ENCODE peak calls at places on chromosome 4, in eight cellular contexts. H is pancreas, F is GM12878, K is IMR-90, R is psoas muscle, V is brain microvascular endothelial cell, S is breast epithelium, T is esophagus squamous epithelium. M is an unnamed sample.

GRCh38 chr4:144399927-144400326 is 246.0 kb upstream of the HHIP start:
- DNase-seq in H (no peak), F (no peak), K (peak), R (no peak), V (peak), S (no peak), T (no peak), M (no peak)

GRCh38 chr4:42397635-42398447 is 553 bp downstream of the SHISA3 start:
- DNase-seq in H (peak), F (no peak), K (peak), R (peak), V (no peak), S (no peak), T (no peak), M (no peak)

GRCh38 chr4:110540606-110541440 is 64.9 kb downstream of the ENPEP start:
- DNase-seq in H (no peak), F (no peak), K (peak), R (no peak), V (peak), S (no peak), T (no peak), M (no peak)

GRCh38 chr4:77922158-77923094 is 59.8 kb downstream of the MRPL1 start:
- DNase-seq in H (no peak), F (no peak), K (peak), R (no peak), V (no peak), S (no peak), T (no peak), M (no peak)

GRCh38 chr4:6674500-6675149 is 19.1 kb upstream of the S100P start:
- DNase-seq in H (no peak), F (peak), K (peak), R (no peak), V (peak), S (no peak), T (no peak), M (no peak)

GRCh38 chr4:73477176-73477575 is 4.4 kb upstream of the AFM start:
- DNase-seq in H (no peak), F (no peak), K (no peak), R (no peak), V (no peak), S (no peak), T (no peak), M (no peak)

GRCh38 chr4:4853371-4853823 is 6.1 kb upstream of the MSX1 start:
- DNase-seq in H (no peak), F (no peak), K (no peak), R (no peak), V (no peak), S (no peak), T (no peak), M (no peak)

GRCh38 chr4:76744253-76744921 is 153.6 kb downstream of the SOWAHB start:
- DNase-seq in H (no peak), F (no peak), K (peak), R (no peak), V (peak), S (no peak), T (no peak), M (no peak)

GRCh38 chr4:14916554-14917304 is 85.6 kb upstream of the CPEB2 start:
- DNase-seq in H (no peak), F (peak), K (peak), R (no peak), V (peak), S (no peak), T (no peak), M (peak)

GRCh38 chr4:71558248-71558647 is 219.4 kb downstream of the SLC4A4 start:
- DNase-seq in H (no peak), F (no peak), K (no peak), R (no peak), V (no peak), S (no peak), T (no peak), M (no peak)

GRCh38 chr4:65825121-65825520 is 154.8 kb upstream of the EPHA5 start:
- DNase-seq in H (no peak), F (no peak), K (peak), R (no peak), V (peak), S (no peak), T (no peak), M (no peak)

GRCh38 chr4:129614581-129614980 is 518.6 kb downstream of the C4orf33 start:
- DNase-seq in H (no peak), F (no peak), K (no peak), R (no peak), V (no peak), S (no peak), T (no peak), M (no peak)

GRCh38 chr4:38529189-38530115 is 134.5 kb upstream of the KLF3 start:
- DNase-seq in H (no peak), F (peak), K (no peak), R (no peak), V (no peak), S (no peak), T (peak), M (peak)

GRCh38 chr4:8910822-8911310 is 39.2 kb upstream of the HMX1 start:
- DNase-seq in H (no peak), F (no peak), K (no peak), R (no peak), V (no peak), S (no peak), T (no peak), M (no peak)

GRCh38 chr4:101191302-101192098 is 155.8 kb downstream of the PPP3CA start:
- DNase-seq in H (peak), F (no peak), K (peak), R (peak), V (peak), S (peak), T (no peak), M (peak)

GRCh38 chr4:184649971-184650855 is 675 bp downstream of the PRIMPOL start:
- DNase-seq in H (no peak), F (no peak), K (peak), R (no peak), V (no peak), S (peak), T (no peak), M (peak)

GRCh38 chr4:52234539-52235174 is 183.6 kb downstream of the SPATA18 start:
- DNase-seq in H (no peak), F (no peak), K (peak), R (no peak), V (peak), S (no peak), T (no peak), M (peak)

GRCh38 chr4:2472187-2472586 is 3.3 kb downstream of the RNF4 start:
- DNase-seq in H (no peak), F (no peak), K (peak), R (no peak), V (no peak), S (no peak), T (no peak), M (no peak)

GRCh38 chr4:88792821-88793220 is 95.2 kb upstream of the NAP1L5 start:
- DNase-seq in H (no peak), F (no peak), K (peak), R (no peak), V (peak), S (no peak), T (no peak), M (no peak)

GRCh38 chr4:88794087-88794486 is 96.5 kb upstream of the NAP1L5 start:
- DNase-seq in H (no peak), F (no peak), K (no peak), R (no peak), V (no peak), S (no peak), T (no peak), M (no peak)

GRCh38 chr4:88792268-88792781 is 94.7 kb upstream of the NAP1L5 start:
- DNase-seq in H (no peak), F (peak), K (peak), R (no peak), V (peak), S (no peak), T (no peak), M (no peak)

GRCh38 chr4:88793473-88793872 is 95.8 kb upstream of the NAP1L5 start:
- DNase-seq in H (no peak), F (no peak), K (no peak), R (no peak), V (no peak), S (no peak), T (no peak), M (no peak)

DNA sequence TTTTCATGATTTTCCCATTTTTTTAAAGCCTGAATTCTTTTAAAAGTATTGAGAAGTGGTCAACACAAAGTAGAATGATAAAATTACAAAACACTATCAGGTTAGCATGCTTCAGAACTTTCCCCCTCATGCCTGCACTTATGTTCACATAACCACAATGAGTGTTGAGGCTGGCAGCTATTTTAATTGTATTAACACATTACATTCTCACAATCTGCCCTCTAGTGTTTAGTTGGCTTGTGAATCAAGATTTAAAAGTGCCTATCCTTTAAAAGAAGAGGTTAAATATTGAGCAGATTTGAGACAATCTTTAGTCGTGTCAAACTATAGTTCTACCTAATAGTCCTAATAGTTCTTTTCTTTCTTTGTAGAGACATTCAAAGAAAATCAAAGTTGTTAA is 93.6 kb upstream of the NAP1L5 start:
- DNase-seq in H (no peak), F (no peak), K (peak), R (no peak), V (no peak), S (no peak), T (no peak), M (no peak)
- H3K27ac ChIP-seq in H (no peak), F (no peak), K (no peak), R (no peak), V (peak), S (peak), T (no peak), M (no peak)

GRCh38 chr4:10023050-10023419 is 1.7 kb upstream of the SLC2A9 start:
- DNase-seq in H (no peak), F (no peak), K (no peak), R (no peak), V (no peak), S (no peak), T (no peak), M (no peak)

GRCh38 chr4:10020106-10020505 is 1.2 kb downstream of the SLC2A9 start:
- DNase-seq in H (no peak), F (no peak), K (no peak), R (no peak), V (no peak), S (no peak), T (no peak), M (no peak)

GRCh38 chr4:10022346-10023049 is 1.2 kb upstream of the SLC2A9 start:
- DNase-seq in H (no peak), F (no peak), K (no peak), R (no peak), V (no peak), S (peak), T (no peak), M (no peak)

GRCh38 chr4:10019521-10020051 is 1.7 kb downstream of the SLC2A9 start:
- DNase-seq in H (no peak), F (no peak), K (no peak), R (no peak), V (no peak), S (peak), T (no peak), M (peak)

GRCh38 chr4:10020871-10021676 is at the start of gene SLC2A9:
- DNase-seq in H (no peak), F (no peak), K (no peak), R (no peak), V (no peak), S (peak), T (no peak), M (peak)
- H3K4me3 ChIP-seq in H (no peak), F (no peak), K (no peak), R (peak), V (no peak), S (no peak), T (peak), M (no peak)

GRCh38 chr4:126448093-126448820 is 1133.5 kb downstream of the FAT4 start:
- DNase-seq in H (no peak), F (no peak), K (no peak), R (no peak), V (no peak), S (no peak), T (no peak), M (no peak)
- TF ChIP-seq CTCF in H (no peak), F (no peak), K (no peak), R (no peak), V (no peak), S (no peak), T (no peak), M (no peak)

DNA sequence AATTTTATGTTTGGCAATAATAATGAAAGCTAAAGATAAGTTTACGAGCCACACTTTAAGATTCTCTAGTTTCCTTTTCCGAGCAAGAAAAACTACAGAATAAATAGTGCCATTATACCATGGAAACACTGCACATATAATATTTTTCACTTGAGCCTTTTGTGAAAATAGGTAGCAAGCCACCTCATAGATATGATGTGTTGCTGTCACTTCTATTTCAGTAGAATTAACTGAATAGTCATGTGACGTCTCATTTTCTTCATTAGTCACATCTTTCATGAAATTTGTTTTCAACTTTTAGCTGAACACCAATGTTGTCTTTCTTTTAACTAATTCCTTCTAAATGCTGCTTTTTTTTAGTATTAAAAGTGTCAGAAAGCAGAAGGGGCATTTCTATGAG is 574.3 kb downstream of the INPP4B start:
- DNase-seq in H (no peak), F (no peak), K (no peak), R (no peak), V (no peak), S (no peak), T (no peak), M (no peak)
- H3K27ac ChIP-seq in H (no peak), F (no peak), K (no peak), R (no peak), V (no peak), S (no peak), T (no peak), M (no peak)

GRCh38 chr4:56757270-56757746 is 64.2 kb downstream of the SPINK2 start:
- DNase-seq in H (no peak), F (no peak), K (peak), R (no peak), V (peak), S (no peak), T (no peak), M (no peak)

GRCh38 chr4:56755901-56756300 is 65.6 kb downstream of the SPINK2 start:
- DNase-seq in H (no peak), F (no peak), K (no peak), R (no peak), V (no peak), S (no peak), T (no peak), M (no peak)

GRCh38 chr4:56760194-56760593 is 61.3 kb downstream of the SPINK2 start:
- DNase-seq in H (no peak), F (no peak), K (no peak), R (no peak), V (no peak), S (no peak), T (no peak), M (no peak)

GRCh38 chr4:56762484-56763250 is 58.8 kb downstream of the SPINK2 start:
- DNase-seq in H (no peak), F (no peak), K (no peak), R (no peak), V (no peak), S (no peak), T (no peak), M (no peak)

DNA sequence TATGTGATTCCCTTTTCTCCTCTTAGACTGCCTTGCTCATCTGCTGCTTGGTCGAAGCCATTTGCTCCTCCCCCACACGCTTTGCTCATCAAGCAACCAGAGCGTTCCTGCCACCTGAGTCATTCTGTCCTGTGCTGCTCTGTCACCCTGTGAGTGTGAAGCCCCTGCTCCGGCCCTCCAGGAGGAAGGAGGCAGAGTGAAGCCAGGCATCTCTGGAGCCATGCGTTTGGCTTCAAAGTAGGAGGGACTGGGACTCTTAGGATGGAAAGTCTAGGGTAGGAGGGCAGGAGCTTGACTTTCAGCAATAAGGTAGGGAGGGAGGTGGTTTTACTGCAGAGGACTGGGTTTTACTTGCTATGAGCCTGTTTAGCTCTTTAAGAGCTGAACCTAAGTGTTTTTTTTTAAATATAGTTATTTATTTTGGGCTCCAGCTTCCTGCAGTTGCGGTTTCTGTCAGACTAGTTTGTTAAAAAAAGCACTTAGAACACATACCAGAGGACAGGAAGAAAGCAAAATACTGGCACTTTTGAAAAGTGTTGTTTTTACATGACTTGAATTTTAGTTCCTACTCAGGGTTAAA is 63.6 kb downstream of the SPINK2 start:
- DNase-seq in H (no peak), F (peak), K (peak), R (peak), V (peak), S (peak), T (peak), M (peak)
- H3K4me3 ChIP-seq in H (no peak), F (peak), K (peak), R (no peak), V (no peak), S (no peak), T (no peak), M (no peak)

GRCh38 chr4:164482788-164483187 is 271.1 kb upstream of the SMIM31 start:
- DNase-seq in H (no peak), F (no peak), K (no peak), R (no peak), V (no peak), S (no peak), T (no peak), M (no peak)

GRCh38 chr4:164485169-164485568 is 268.8 kb upstream of the SMIM31 start:
- DNase-seq in H (no peak), F (no peak), K (no peak), R (no peak), V (no peak), S (no peak), T (no peak), M (no peak)

GRCh38 chr4:164488114-164488513 is 265.8 kb upstream of the SMIM31 start:
- DNase-seq in H (no peak), F (no peak), K (no peak), R (no peak), V (no peak), S (no peak), T (no peak), M (no peak)
- TF ChIP-seq CTCF in H (no peak), F (no peak), K (no peak), R (no peak), V (no peak), S (no peak), T (no peak), M (no peak)

DNA sequence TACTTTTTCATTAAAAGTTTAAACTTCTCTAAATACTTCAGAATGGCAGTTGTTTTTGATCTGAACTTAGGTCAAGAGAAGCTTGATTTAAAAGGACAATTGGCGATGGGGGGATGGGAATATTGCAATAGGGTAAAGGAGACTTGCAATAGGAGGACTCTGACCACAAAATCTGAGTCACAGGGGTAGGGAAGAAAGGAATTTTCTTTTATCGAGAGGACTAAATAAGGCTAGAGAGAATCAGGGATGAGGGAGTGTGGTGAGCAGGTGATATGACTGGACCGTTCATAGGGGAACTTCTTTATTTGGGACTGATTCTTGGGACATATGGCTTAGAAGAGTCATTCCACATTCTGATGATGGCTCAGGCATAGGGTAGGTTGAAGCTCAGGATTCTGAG is 1260.2 kb downstream of the ADGRL3 start:
- DNase-seq in H (no peak), F (no peak), K (no peak), R (no peak), V (no peak), S (no peak), T (no peak), M (no peak)
- H3K27ac ChIP-seq in H (no peak), F (no peak), K (no peak), R (no peak), V (no peak), S (no peak), T (no peak), M (no peak)

GRCh38 chr4:169618986-169619385 is 1.4 kb upstream of the CLCN3 start:
- DNase-seq in H (no peak), F (no peak), K (no peak), R (no peak), V (no peak), S (no peak), T (no peak), M (no peak)
- H3K4me3 ChIP-seq in H (peak), F (peak), K (no peak), R (peak), V (no peak), S (no peak), T (peak), M (no peak)